ENCODE peak calls at places on chromosome 6, in seven cellular contexts. V is progenitor cell of endocrine pancreas, Z is fibroblast of lung, E is pancreas, T is hepatocyte, K is OCI-LY7, M is uterus. L is an unnamed sample.
A peak's percentile ranks its signal among the peaks of the same experiment; 100 is the strongest.

GRCh38 chr6:145271601-145272000 is 463.7 kb downstream of the EPM2A start:
- DNase-seq in E (no peak), Z (no peak), T (no peak), K (no peak), M (no peak), V (no peak), L (no peak)

GRCh38 chr6:77630019-77630418 is 22.8 kb upstream of the MEI4 start:
- DNase-seq in K (no peak), V (no peak), M (no peak), T (no peak), Z (no peak), E (no peak), L (no peak)

GRCh38 chr6:107361568-107362270 is 97.6 kb downstream of the PDSS2 start:
- DNase-seq in M (no peak), K (no peak), E (no peak), T (no peak), Z (peak; percentile 50), V (no peak), L (peak; percentile 37)

GRCh38 chr6:144158133-144158532 is 7.8 kb downstream of the STX11 start:
- DNase-seq in M (peak; percentile 32), Z (peak; percentile 75), T (peak; percentile 19), K (no peak), V (no peak), E (no peak), L (no peak)

GRCh38 chr6:138222901-138223546 is 4.7 kb upstream of the PBOV1 start:
- DNase-seq in E (no peak), K (no peak), T (no peak), V (no peak), Z (no peak), M (no peak), L (no peak)

GRCh38 chr6:14458669-14459266 is 341.2 kb downstream of the CD83 start:
- DNase-seq in K (no peak), M (no peak), E (no peak), Z (peak; percentile 96), T (peak; percentile 39), V (no peak), L (no peak)

GRCh38 chr6:108559884-108560462 is 744 bp upstream of the FOXO3 start:
- DNase-seq in Z (peak; percentile 81), K (peak; percentile 16), M (peak; percentile 89), V (peak; percentile 58), T (peak; percentile 81), E (peak; percentile 84), L (peak; percentile 44)

GRCh38 chr6:82875573-82876185 is 190.0 kb downstream of the UBE3D start:
- DNase-seq in K (no peak), T (no peak), V (no peak), Z (peak; percentile 47), M (no peak), E (no peak), L (no peak)

GRCh38 chr6:134454794-134455193 is 136.9 kb upstream of the SGK1 start:
- DNase-seq in K (no peak), T (no peak), Z (no peak), V (no peak), E (no peak), M (no peak), L (no peak)

GRCh38 chr6:40409143-40409542 is 178.0 kb downstream of the LRFN2 start:
- DNase-seq in T (no peak), V (no peak), E (no peak), M (no peak), Z (no peak), K (no peak), L (no peak)

GRCh38 chr6:107560657-107561056 is 70.7 kb downstream of the SOBP start:
- DNase-seq in Z (peak; percentile 27), M (peak; percentile 42), T (peak; percentile 11), E (no peak), K (no peak), V (no peak), L (no peak)

GRCh38 chr6:167676000-167676665 is 150.6 kb upstream of the AFDN start:
- DNase-seq in V (peak; percentile 33), Z (peak; percentile 2), T (peak; percentile 86), K (no peak), E (no peak), M (peak; percentile 47), L (peak; percentile 31)

GRCh38 chr6:85470023-85470410 is 20.1 kb downstream of the NT5E start:
- DNase-seq in T (no peak), V (no peak), M (no peak), E (no peak), K (no peak), Z (no peak), L (no peak)

GRCh38 chr6:41373919-41374617 is 38.7 kb downstream of the NCR2 start:
- DNase-seq in K (no peak), V (no peak), T (peak; percentile 22), Z (no peak), M (no peak), E (peak; percentile 49), L (no peak)

GRCh38 chr6:40950986-40951730 is 87.9 kb downstream of the UNC5CL start:
- DNase-seq in Z (no peak), M (no peak), T (no peak), K (no peak), E (no peak), V (no peak), L (no peak)

GRCh38 chr6:6915813-6916547 is 191.8 kb upstream of the RREB1 start:
- DNase-seq in K (no peak), M (peak; percentile 80), Z (peak; percentile 92), T (peak; percentile 59), V (no peak), E (no peak), L (no peak)

GRCh38 chr6:139436521-139437348 is 62.3 kb upstream of the CITED2 start:
- DNase-seq in M (no peak), E (no peak), T (no peak), Z (no peak), K (no peak), V (no peak), L (peak; percentile 4)

GRCh38 chr6:90387826-90388225 is 91.2 kb upstream of the BACH2 start:
- DNase-seq in T (no peak), Z (no peak), K (peak; percentile 57), V (no peak), E (no peak), M (no peak), L (no peak)

GRCh38 chr6:72787521-72788031 is 165.7 kb downstream of the KCNQ5 start:
- DNase-seq in Z (peak; percentile 68), V (no peak), E (no peak), K (no peak), M (no peak), T (peak; percentile 33), L (no peak)

GRCh38 chr6:118894425-118895240 is 681 bp downstream of the ASF1A start:
- DNase-seq in M (peak; percentile 55), K (peak; percentile 78), T (peak; percentile 74), V (peak; percentile 47), E (peak; percentile 85), Z (peak; percentile 59), L (peak; percentile 56)

GRCh38 chr6:56833873-56834272 is 121.0 kb upstream of the BEND6 start:
- DNase-seq in V (no peak), M (no peak), K (no peak), Z (no peak), E (no peak), T (no peak), L (no peak)

GRCh38 chr6:151317995-151318365 is 73.4 kb downstream of the ZBTB2 start:
- DNase-seq in E (no peak), K (no peak), M (no peak), V (no peak), T (no peak), Z (no peak), L (no peak)

GRCh38 chr6:80938131-80938530 is 814.4 kb downstream of the TENT5A start:
- DNase-seq in T (no peak), K (no peak), Z (no peak), M (no peak), E (no peak), V (no peak), L (no peak)

GRCh38 chr6:16257999-16258708 is 19.8 kb downstream of the GMPR start:
- DNase-seq in K (no peak), M (peak; percentile 47), T (no peak), E (no peak), Z (no peak), V (no peak), L (no peak)

GRCh38 chr6:139311826-139312225 is 20.0 kb upstream of the TXLNB start:
- DNase-seq in T (no peak), V (no peak), Z (peak; percentile 54), K (no peak), M (no peak), E (no peak), L (no peak)

DNA sequence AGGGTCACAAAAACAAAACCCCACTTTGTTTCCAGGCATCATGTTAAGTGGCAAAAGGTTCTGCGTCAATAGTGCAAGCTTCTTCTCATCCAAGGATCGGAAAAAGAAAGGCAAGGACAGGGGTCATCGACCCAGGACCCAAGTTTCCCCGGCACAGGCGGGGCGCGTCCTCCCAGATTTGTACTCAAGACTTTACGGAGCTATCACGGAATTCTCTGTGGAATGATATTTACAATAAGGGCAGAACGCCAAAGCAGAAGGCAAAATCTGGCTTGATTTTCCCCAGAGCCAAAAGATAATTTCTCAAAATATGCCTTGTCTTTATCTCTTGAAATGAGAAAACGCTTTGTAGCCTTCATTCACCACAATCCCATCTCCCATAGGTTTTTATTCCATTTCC is 25.4 kb downstream of the PDE10A start:
- DNase-seq in K (no peak), M (no peak), T (no peak), Z (no peak), E (no peak), V (no peak), L (no peak)
- TF ChIP-seq CTCF in K (no peak), M (no peak), T (no peak), Z (no peak), E (no peak), V (no peak), L (no peak)

GRCh38 chr6:158538741-158539140 is 21.1 kb upstream of the TMEM181 start:
- DNase-seq in T (no peak), E (no peak), M (no peak), V (no peak), Z (no peak), K (no peak), L (no peak)

GRCh38 chr6:158531970-158532369 is 27.9 kb upstream of the TMEM181 start:
- DNase-seq in T (no peak), M (no peak), E (no peak), Z (no peak), K (no peak), V (no peak), L (no peak)

GRCh38 chr6:158539363-158539762 is 20.5 kb upstream of the TMEM181 start:
- DNase-seq in Z (peak; percentile 23), E (no peak), T (no peak), M (no peak), V (no peak), K (no peak), L (no peak)

GRCh38 chr6:158536891-158537798 is 22.7 kb upstream of the TMEM181 start:
- DNase-seq in T (peak; percentile 70), Z (peak; percentile 15), M (no peak), K (no peak), E (peak; percentile 86), V (peak; percentile 48), L (peak; percentile 64)

GRCh38 chr6:158536084-158536890 is 23.6 kb upstream of the TMEM181 start:
- DNase-seq in K (peak; percentile 54), T (peak; percentile 88), V (peak; percentile 82), Z (peak; percentile 78), E (peak; percentile 92), M (peak; percentile 44), L (peak; percentile 81)
- TF ChIP-seq CTCF in K (no peak), T (no peak), V (no peak), Z (no peak), E (no peak), M (no peak), L (no peak)

GRCh38 chr6:102215425-102215824 is 821.9 kb downstream of the GRIK2 start:
- DNase-seq in T (no peak), V (no peak), M (no peak), K (no peak), Z (no peak), E (no peak), L (no peak)
- TF ChIP-seq CTCF in T (no peak), V (no peak), M (no peak), K (no peak), Z (no peak), E (no peak), L (no peak)

GRCh38 chr6:109690740-109691687 is at the start of the genes AK9 and FIG4:
- DNase-seq in M (peak; percentile 89), E (peak; percentile 97), V (peak; percentile 85), K (peak; percentile 92), T (peak; percentile 96), Z (peak; percentile 91), L (peak; percentile 94)
- TF ChIP-seq CTCF in M (no peak), E (no peak), V (peak; percentile 36), K (peak; percentile 57), T (peak; percentile 43), Z (peak; percentile 32), L (no peak)